ENCODE peak calls at places on chromosomes 6 and 20, in ten cellular contexts. K is fibroblast of pulmonary artery, D is lower leg skin, U is neural progenitor cell, R is endodermal cell, C is dorsolateral prefrontal cortex, Y is stomach, G is foreskin fibroblast, Q is left ventricle myocardium inferior, I is GM23338. B is an unnamed sample.

GRCh38 chr6:13355043-13355945 is 27.0 kb upstream of the TBC1D7 start:
- DNase-seq in K (peak; percentile 96), U (no peak), R (no peak), I (no peak), G (peak; percentile 87), Y (no peak), Q (no peak), D (no peak), C (no peak), B (no peak)

GRCh38 chr6:44528716-44529115 is 141.2 kb downstream of the CDC5L start:
- DNase-seq in U (no peak), I (no peak), Q (no peak), R (peak; percentile 31), Y (no peak), K (no peak), G (no peak), C (no peak), D (no peak), B (no peak)

GRCh38 chr6:40907198-40907701 is 131.8 kb downstream of the UNC5CL start:
- DNase-seq in Y (peak; percentile 60), G (peak; percentile 36), K (peak; percentile 33), C (no peak), R (no peak), Q (no peak), U (no peak), D (peak; percentile 25), I (peak; percentile 9), B (no peak)

GRCh38 chr6:142302427-142303190 is 802 bp downstream of the ADGRG6 start:
- DNase-seq in C (no peak), I (peak; percentile 45), Y (no peak), Q (no peak), K (no peak), G (no peak), D (peak; percentile 42), R (peak; percentile 56), U (no peak), B (no peak)

GRCh38 chr6:64874776-64875175 is 832.2 kb downstream of the EYS start:
- DNase-seq in G (no peak), Q (no peak), K (no peak), C (no peak), Y (no peak), I (no peak), U (no peak), D (no peak), R (no peak), B (no peak)

GRCh38 chr6:138896104-138896756 is 91.8 kb downstream of the REPS1 start:
- DNase-seq in G (no peak), Y (no peak), I (no peak), U (no peak), Q (no peak), C (no peak), K (no peak), D (no peak), R (no peak), B (no peak)

GRCh38 chr6:121187200-121187832 is 147.0 kb downstream of the TBC1D32 start:
- DNase-seq in I (peak; percentile 11), C (no peak), Q (no peak), Y (no peak), U (no peak), D (no peak), G (no peak), K (no peak), R (no peak), B (no peak)

GRCh38 chr20:1422756-1423155 is 29.9 kb upstream of the FKBP1A start:
- DNase-seq in U (no peak), Q (no peak), Y (no peak), G (no peak), I (no peak), C (no peak), R (no peak), K (peak; percentile 27), D (no peak), B (no peak)

DNA sequence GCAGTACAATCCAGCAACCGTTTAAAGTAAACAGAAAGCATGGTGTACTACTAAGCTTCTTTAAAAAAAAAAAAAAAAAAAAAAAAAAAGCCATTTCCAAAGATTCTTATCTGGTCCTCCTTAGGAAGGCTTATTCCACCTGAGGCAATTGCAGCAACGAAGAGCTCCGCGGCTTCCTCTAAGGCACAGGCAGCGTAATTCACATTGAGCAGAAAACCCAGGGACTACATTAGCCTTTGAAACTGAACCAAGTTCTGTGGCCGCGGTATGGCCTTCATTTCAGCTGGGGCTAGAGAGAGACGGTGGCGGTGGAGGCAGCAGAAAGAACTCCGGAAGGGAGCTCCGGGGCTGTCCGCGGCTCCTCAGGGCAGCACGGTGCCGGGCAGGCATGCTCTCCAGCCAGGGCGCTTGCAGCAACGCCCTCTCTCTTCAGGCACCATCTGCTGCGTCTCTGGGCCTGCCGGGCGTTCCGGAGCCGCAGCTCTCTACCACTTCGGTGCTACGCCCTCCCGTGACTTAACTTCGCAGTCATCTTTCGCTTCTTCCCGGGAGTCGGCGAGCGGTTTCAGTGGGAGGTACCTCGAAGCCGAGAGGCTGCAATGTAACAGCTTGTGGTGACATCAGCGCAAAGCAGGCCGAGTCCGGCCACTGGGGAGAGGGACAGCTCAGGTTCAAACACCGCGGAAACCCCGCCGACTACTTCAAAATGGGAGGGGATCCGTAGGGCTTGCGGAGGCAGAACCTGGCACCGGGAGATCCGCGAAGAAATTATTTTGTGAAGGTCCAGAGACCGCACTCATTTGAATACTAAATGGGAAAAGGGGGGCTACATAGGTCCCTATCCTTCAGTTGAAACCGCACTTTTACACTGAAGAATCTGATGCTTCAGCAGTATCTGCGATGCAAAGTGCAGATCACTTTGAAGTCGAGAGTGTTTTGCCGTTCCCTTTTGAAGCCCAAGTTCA is 100.0 kb downstream of the DST start:
- DNase-seq in R (peak; percentile 98), C (peak; percentile 85), Y (peak; percentile 89), U (peak; percentile 94), D (peak; percentile 94), G (peak; percentile 99), Q (peak; percentile 92), I (peak; percentile 96), K (peak; percentile 98), B (peak; percentile 87)
- TF ChIP-seq CTCF in R (peak; percentile 41), C (peak; percentile 58), Y (peak; percentile 19), U (peak; percentile 35), D (no peak), G (peak; percentile 35), Q (peak; percentile 63), I (no peak), K (peak; percentile 25), B (peak; percentile 28)

DNA sequence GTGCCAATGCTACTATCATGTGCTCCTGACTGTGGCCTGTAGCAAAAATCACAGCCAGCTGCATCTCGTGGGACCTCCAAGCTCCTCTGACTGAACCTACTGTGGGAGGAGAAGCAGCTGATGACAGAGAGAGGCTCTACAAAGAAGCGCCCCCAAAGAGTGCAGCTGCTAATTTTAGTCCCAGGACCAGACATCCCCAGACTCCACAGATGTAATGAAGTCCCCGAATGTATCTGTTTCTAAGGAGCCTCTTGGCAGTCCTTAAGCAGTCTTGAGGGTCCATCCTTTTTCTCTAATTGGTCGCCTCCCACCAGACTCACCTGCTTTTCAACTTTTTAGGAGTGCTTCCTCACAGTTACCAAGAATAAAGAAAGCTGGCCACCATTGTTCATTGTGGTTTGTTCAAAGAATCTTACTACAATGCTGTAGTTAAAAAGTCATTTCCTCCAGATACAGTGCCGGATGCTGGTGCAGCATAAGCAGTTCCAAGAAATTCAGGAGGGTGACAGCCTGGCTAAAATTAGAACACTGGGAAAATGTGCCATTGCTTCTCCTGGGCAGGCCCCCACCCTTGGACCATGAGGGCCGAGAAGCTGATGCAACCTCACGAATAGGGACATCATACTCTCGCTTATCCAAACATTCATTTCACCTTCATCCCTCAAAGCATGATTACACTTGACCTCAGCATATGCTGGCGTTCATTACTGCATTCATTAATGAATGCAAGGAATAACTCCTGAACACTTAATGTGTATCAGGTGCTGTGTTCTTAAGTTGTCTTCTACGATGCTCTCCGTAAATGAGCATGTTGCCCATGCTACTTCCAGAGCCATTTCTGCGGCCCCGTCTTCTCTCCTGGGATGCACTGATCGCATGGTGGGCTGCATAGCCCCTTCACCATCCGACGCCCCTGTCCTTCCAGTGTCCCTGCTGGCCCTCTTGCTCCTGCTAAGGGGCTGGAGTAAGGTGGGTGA is 66.4 kb downstream of the LY86 start:
- DNase-seq in D (peak; percentile 35), K (peak; percentile 88), G (no peak), Q (peak; percentile 40), U (no peak), I (no peak), R (no peak), C (no peak), Y (no peak), B (no peak)
- H3K4me3 ChIP-seq in D (no peak overlapping the region), K (no peak overlapping the region), G (no peak overlapping the region), Q (no peak overlapping the region), U (no peak overlapping the region), I (no peak overlapping the region), R (no peak overlapping the region), C (no peak overlapping the region), Y (no peak overlapping the region), B (no peak overlapping the region)

GRCh38 chr6:71481021-71481420 is 192.4 kb downstream of the OGFRL1 start:
- DNase-seq in K (no peak), Y (no peak), I (no peak), R (no peak), U (no peak), G (no peak), Q (no peak), C (no peak), D (no peak), B (no peak)

GRCh38 chr6:71481801-71482200 is 193.2 kb downstream of the OGFRL1 start:
- DNase-seq in I (no peak), D (no peak), G (no peak), R (no peak), Q (no peak), K (no peak), C (no peak), U (no peak), Y (no peak), B (no peak)

GRCh38 chr6:71480577-71480976 is 192.0 kb downstream of the OGFRL1 start:
- DNase-seq in Y (no peak), D (no peak), C (no peak), K (no peak), U (no peak), G (no peak), R (no peak), Q (no peak), I (no peak), B (no peak)

GRCh38 chr6:71486466-71486865 is 197.9 kb downstream of the OGFRL1 start:
- DNase-seq in Q (no peak), U (no peak), R (no peak), G (no peak), Y (no peak), K (no peak), C (no peak), I (no peak), D (no peak), B (no peak)

DNA sequence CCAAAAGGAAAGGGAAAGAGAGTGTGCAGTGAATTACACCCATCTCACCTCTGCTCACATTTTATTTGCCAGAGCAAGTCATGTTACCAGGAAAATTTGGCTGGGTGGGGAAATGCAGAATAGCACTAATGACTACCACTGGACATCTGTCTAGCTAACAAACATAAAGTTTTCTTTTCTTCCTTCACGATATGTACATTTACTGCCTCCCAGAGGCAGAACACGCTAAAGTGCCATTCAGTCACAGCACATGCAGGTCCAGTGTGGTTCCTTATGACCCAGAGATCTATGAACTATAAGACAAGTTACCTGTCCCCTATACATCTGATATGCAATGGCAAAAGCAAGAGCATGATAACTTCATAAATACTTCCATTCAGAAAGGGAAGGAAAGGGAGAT is 194.1 kb downstream of the OGFRL1 start:
- DNase-seq in K (peak; percentile 58), I (no peak), R (no peak), Y (no peak), Q (no peak), U (no peak), C (no peak), G (no peak), D (no peak), B (no peak)
- TF ChIP-seq CTCF in K (peak; percentile 38), I (no peak), R (no peak), Y (no peak), Q (peak; percentile 43), U (no peak), C (peak; percentile 13), G (peak; percentile 22), D (no peak), B (peak; percentile 25)

GRCh38 chr6:146546440-146546839 is 2.8 kb downstream of the RAB32 start:
- DNase-seq in I (peak; percentile 11), U (no peak), Y (no peak), Q (no peak), R (no peak), C (no peak), K (peak; percentile 92), D (peak; percentile 41), G (peak; percentile 76), B (no peak)

GRCh38 chr6:146544783-146545182 is 1.1 kb downstream of the RAB32 start:
- DNase-seq in C (no peak), K (no peak), Y (no peak), U (no peak), R (peak; percentile 48), G (no peak), Q (no peak), I (no peak), D (no peak), B (no peak)

GRCh38 chr6:146543211-146543939 is at the start of gene RAB32:
- DNase-seq in Y (peak; percentile 94), U (peak; percentile 93), D (peak; percentile 87), Q (peak; percentile 94), C (peak; percentile 83), G (peak; percentile 97), R (peak; percentile 95), K (peak; percentile 96), I (peak; percentile 92), B (peak; percentile 80)

GRCh38 chr6:146543940-146544661 is 468 bp downstream of the RAB32 start:
- DNase-seq in D (peak; percentile 32), K (peak; percentile 53), U (peak; percentile 45), Y (peak; percentile 49), Q (peak; percentile 30), G (peak; percentile 37), R (peak; percentile 81), C (peak; percentile 11), I (peak; percentile 60), B (peak; percentile 18)

GRCh38 chr6:146545608-146546007 is 2.0 kb downstream of the RAB32 start:
- DNase-seq in Y (no peak), D (no peak), R (no peak), K (peak; percentile 57), I (no peak), G (peak; percentile 67), Q (no peak), U (no peak), C (no peak), B (no peak)
- H3K4me3 ChIP-seq in Y (peak overlapping the region; percentile 59), D (no peak overlapping the region), R (peak overlapping the region; percentile 93), K (peak overlapping the region; percentile 86), I (no peak overlapping the region), G (peak overlapping the region; percentile 84), Q (peak overlapping the region; percentile 85), U (no peak overlapping the region), C (peak overlapping the region; percentile 74), B (peak overlapping the region; percentile 57)

B was measured in tibial nerve.